ENCODE peak calls at places on chromosomes 6 and 20, in six cellular contexts. P is A673, Y is K562, Z is psoas muscle, E is lung, B is ovary. X is an unnamed sample. For H3K4me1, the result is how much of the 10 kb centered on the place peaks cover.

GRCh38 chr20:58271596-58272460 is 37.7 kb upstream of the RAB22A start:
- DNase-seq in E (no peak), B (no peak), Y (no peak), Z (no peak), P (peak), X (no peak)

GRCh38 chr20:35791097-35791496 is 19.3 kb downstream of the PHF20 start:
- DNase-seq in Y (no peak), B (no peak), E (no peak), P (no peak), Z (no peak), X (no peak)

GRCh38 chr20:20593447-20594170 is 118.8 kb downstream of the RALGAPA2 start:
- DNase-seq in P (peak), Y (peak), B (peak), E (no peak), Z (no peak), X (peak)

GRCh38 chr6:53244532-53244931 is 95.9 kb upstream of the GCM1 start:
- DNase-seq in E (no peak), P (no peak), Z (no peak), Y (no peak), B (no peak), X (no peak)

GRCh38 chr6:53960311-53960710 is 150.9 kb upstream of the MLIP start:
- DNase-seq in Z (no peak), P (no peak), B (no peak), E (no peak), Y (no peak), X (no peak)

GRCh38 chr6:158161566-158162254 is 6.4 kb downstream of the SERAC1 start:
- DNase-seq in P (no peak), E (no peak), Y (no peak), Z (no peak), B (no peak), X (no peak)

GRCh38 chr20:53739799-53740785 is 146.5 kb upstream of the ZNF217 start:
- DNase-seq in E (no peak), B (no peak), P (no peak), Z (no peak), Y (no peak), X (no peak)

GRCh38 chr6:170421921-170422320 is 115.4 kb downstream of the FAM120B start:
- DNase-seq in E (no peak), Y (no peak), Z (no peak), P (no peak), B (no peak), X (no peak)

GRCh38 chr6:44254957-44255808 is 2.1 kb downstream of the SLC35B2 start:
- DNase-seq in B (no peak), Y (no peak), E (no peak), Z (peak), P (peak), X (peak)

GRCh38 chr20:32466739-32467505 is 108.8 kb downstream of the ASXL1 start:
- DNase-seq in Z (peak), E (no peak), P (no peak), B (no peak), Y (no peak), X (no peak)

GRCh38 chr6:142478117-142478516 is 176.3 kb downstream of the ADGRG6 start:
- DNase-seq in P (peak), Z (no peak), B (no peak), Y (peak), E (no peak), X (no peak)

GRCh38 chr20:41217422-41217821 is 80.1 kb downstream of the PLCG1 start:
- DNase-seq in Z (no peak), B (no peak), Y (no peak), P (no peak), E (no peak), X (no peak)

GRCh38 chr20:22836211-22836610 is 198.9 kb upstream of the SSTR4 start:
- DNase-seq in P (no peak), Z (no peak), E (no peak), B (no peak), Y (no peak), X (peak)

GRCh38 chr6:131136021-131136847 is 967 bp downstream of the AKAP7 start:
- DNase-seq in P (peak), E (no peak), Z (no peak), Y (no peak), B (no peak), X (no peak)

GRCh38 chr6:22892452-22892851 is 323.1 kb downstream of the HDGFL1 start:
- DNase-seq in E (no peak), Z (no peak), Y (no peak), P (peak), B (no peak), X (no peak)

GRCh38 chr6:169169375-169169774 is 84.3 kb downstream of the THBS2 start:
- DNase-seq in P (no peak), E (no peak), Y (no peak), B (no peak), Z (no peak), X (no peak)

GRCh38 chr20:11266571-11266970 is 592.8 kb upstream of the JAG1 start:
- DNase-seq in Z (no peak), B (no peak), Y (no peak), E (no peak), P (no peak), X (no peak)

DNA sequence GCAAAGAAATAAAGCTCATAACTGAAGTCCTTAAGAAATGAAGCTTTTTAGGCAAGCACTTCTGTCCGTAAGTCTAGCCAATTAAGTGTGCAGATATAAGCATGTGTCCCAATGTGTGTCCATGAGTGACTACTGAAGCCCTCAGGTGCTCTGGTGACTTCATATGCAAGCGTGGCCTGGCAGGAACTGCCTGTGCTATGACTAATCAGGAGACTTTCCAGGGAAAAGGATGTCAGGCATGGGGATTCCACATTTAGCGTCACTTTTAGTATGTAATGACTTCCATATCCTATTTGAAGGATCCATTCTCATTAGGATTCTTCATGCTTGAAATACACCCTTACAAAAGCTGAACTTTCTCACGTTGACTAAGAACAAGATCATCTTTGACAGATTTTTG is 418.3 kb downstream of the CDKAL1 start:
- DNase-seq in P (peak), E (no peak), Z (no peak), B (no peak), Y (no peak), X (no peak)
- H3K4me1 ChIP-seq in P (half or more), E (under half), Z (under half), B (under half), Y (under half), X (under half)

GRCh38 chr6:134422426-134423231 is 104.7 kb upstream of the SGK1 start:
- DNase-seq in B (no peak), Y (no peak), P (no peak), E (no peak), Z (no peak), X (no peak)

GRCh38 chr6:134424795-134425163 is 106.9 kb upstream of the SGK1 start:
- DNase-seq in Z (no peak), B (no peak), Y (no peak), P (no peak), E (no peak), X (no peak)

GRCh38 chr6:134425521-134426316 is 107.8 kb upstream of the SGK1 start:
- DNase-seq in Z (no peak), Y (no peak), B (no peak), P (no peak), E (no peak), X (no peak)

GRCh38 chr6:134426623-134427022 is 108.7 kb upstream of the SGK1 start:
- DNase-seq in E (no peak), Z (no peak), Y (no peak), P (no peak), B (no peak), X (no peak)

GRCh38 chr6:134424131-134424794 is 106.4 kb upstream of the SGK1 start:
- DNase-seq in P (no peak), B (no peak), Y (no peak), E (no peak), Z (no peak), X (no peak)
- H3K4me1 ChIP-seq in P (under half), B (under half), Y (under half), E (under half), Z (under half), X (under half)

DNA sequence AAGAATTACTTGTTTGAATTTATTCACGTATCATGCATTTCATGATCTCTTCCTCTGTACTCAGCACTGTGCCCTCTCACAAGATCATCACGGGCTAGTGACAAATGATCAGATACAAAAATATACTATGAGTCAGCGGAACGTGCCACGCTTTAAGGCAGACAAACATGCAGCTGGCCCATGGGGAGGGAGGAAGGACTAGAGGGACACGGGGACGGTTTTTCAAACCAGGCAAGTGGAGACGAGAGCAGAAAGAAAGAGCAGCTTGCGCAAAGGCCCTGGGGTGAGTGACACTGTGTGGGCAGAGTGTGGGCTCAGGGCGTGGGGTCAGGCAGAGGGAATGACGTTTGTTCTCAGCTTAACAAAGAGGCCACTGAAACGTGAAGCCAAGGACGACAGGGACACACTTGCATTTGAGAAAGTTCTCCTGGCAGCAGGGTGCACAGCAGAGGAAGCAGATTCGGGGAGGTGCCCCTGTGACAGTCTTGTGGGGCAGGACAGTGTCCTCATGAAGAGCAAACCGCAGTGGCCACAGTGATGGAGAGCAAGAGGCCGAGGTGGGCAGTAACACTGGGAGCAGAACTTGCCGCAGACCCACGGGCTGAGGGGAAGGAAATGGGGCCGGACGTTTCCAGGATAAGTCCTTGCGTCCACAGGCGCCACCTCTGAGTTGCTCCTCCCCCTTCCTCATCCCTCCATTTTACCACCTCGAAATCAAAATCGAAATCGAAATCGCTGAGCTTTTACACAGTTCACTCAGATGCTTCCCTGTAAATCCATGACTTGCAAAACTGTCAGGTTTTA is 6.9 kb upstream of the RPS6KA2 start:
- DNase-seq in Z (peak), E (no peak), B (no peak), P (peak), Y (peak), X (no peak)
- H3K4me1 ChIP-seq in Z (under half), E (under half), B (under half), P (under half), Y (under half), X (under half)

DNA sequence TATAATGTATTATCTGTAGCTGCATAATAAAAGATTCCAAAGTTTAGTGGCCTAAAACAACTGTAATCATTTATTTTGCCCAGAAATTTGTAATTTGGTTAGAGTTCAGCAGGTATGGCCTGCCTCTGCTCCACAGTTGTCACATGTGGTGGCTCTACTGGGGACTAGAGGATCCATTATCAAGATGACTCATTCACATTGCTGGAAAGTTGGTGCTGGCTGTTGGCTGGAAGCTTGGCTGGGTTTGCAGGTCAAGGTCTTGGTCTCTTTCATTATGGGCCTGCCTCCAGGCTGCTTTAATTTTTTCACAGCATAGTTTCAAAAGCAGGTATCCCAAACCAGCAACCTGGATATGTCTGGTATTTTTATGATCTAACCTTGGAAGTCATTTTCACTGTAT is 17.6 kb downstream of the TRDN start:
- DNase-seq in B (no peak), Y (no peak), Z (peak), E (no peak), P (no peak), X (no peak)
- H3K4me1 ChIP-seq in B (under half), Y (under half), Z (under half), E (under half), P (under half), X (under half)

DNA sequence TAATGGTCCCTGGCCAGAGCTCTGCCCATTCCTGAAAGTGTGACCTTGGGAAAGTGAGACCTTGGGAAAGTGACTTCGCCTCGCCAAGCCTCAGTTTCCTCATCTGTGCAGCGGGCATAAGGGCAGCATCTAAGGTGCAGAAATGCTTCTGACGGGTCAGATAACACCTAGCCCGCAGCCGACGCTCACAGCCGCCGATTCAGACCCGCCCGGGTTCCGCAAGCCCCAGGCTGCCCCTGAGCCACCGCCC is 486 bp downstream of the FKBP1A start:
- DNase-seq in Y (no peak), E (no peak), P (no peak), B (no peak), Z (no peak), X (no peak)
- H3K4me1 ChIP-seq in Y (under half), E (under half), P (under half), B (under half), Z (half or more), X (under half)

GRCh38 chr6:39266375-39266774 is 37.1 kb upstream of the KCNK5 start:
- DNase-seq in E (no peak), Z (no peak), B (no peak), Y (no peak), P (no peak), X (no peak)
- H3K4me1 ChIP-seq in E (under half), Z (under half), B (under half), Y (under half), P (under half), X (half or more)

GRCh38 chr20:63180541-63181185 is 35.3 kb downstream of the YTHDF1 start:
- DNase-seq in E (no peak), Y (no peak), B (no peak), Z (peak), P (no peak), X (no peak)
- H3K4me1 ChIP-seq in E (under half), Y (under half), B (under half), Z (under half), P (under half), X (under half)

GRCh38 chr6:143504369-143504768 is 7.2 kb downstream of the FUCA2 start:
- DNase-seq in Y (no peak), B (no peak), P (no peak), Z (no peak), E (no peak), X (no peak)
- H3K4me1 ChIP-seq in Y (under half), B (under half), P (under half), Z (under half), E (under half), X (under half)

X was measured in Caco-2.